ENCODE peak calls at places on chromosome X, in ten cellular contexts. M, E, S, H, C, L, Z, N, A and G are unnamed samples.

GRCh38 chrX:20267924-20268701 is 1.4 kb upstream of the RPS6KA3 start:
- DNase-seq in A (no peak), M (no peak), C (no peak), L (no peak), H (peak), E (no peak), N (no peak), Z (peak), S (peak), G (peak)

GRCh38 chrX:25344191-25344936 is 328.6 kb upstream of the ARX start:
- DNase-seq in N (peak), S (no peak), Z (no peak), H (no peak), E (no peak), C (no peak), A (peak), L (no peak), M (no peak), G (no peak)

GRCh38 chrX:12548746-12549145 is 242.5 kb upstream of the PRPS2 start:
- DNase-seq in M (no peak), A (no peak), E (no peak), N (no peak), H (no peak), L (no peak), Z (peak), S (no peak), C (peak), G (no peak)

GRCh38 chrX:143648705-143649104 is 12.8 kb upstream of the SLITRK4 start:
- DNase-seq in A (no peak), N (no peak), M (no peak), C (no peak), H (no peak), Z (no peak), L (no peak), E (no peak), S (no peak), G (peak)

GRCh38 chrX:153968754-153969124 is 2.9 kb downstream of the HCFC1 start:
- DNase-seq in H (no peak), S (no peak), C (no peak), L (no peak), A (peak), Z (peak), N (no peak), E (no peak), M (peak), G (no peak)

GRCh38 chrX:102672876-102673275 is 21.6 kb downstream of the GPRASP1 start:
- DNase-seq in Z (no peak), N (no peak), H (no peak), A (no peak), L (no peak), C (no peak), M (no peak), S (no peak), E (peak), G (no peak)

GRCh38 chrX:99271641-99272040 is 1138.4 kb downstream of the PCDH19 start:
- DNase-seq in M (no peak), E (no peak), Z (no peak), C (no peak), N (no peak), S (no peak), A (no peak), H (no peak), L (no peak), G (no peak)

GRCh38 chrX:2677764-2678163 is 13.3 kb upstream of the CD99 start:
- DNase-seq in L (peak), S (no peak), E (no peak), Z (no peak), M (no peak), H (no peak), N (no peak), A (no peak), C (peak), G (peak)

GRCh38 chrX:81174286-81174685 is 27.4 kb downstream of the HMGN5 start:
- DNase-seq in H (no peak), S (no peak), N (no peak), C (no peak), E (peak), Z (no peak), A (peak), M (no peak), L (no peak), G (no peak)

GRCh38 chrX:85024562-85024961 is 20.9 kb downstream of the APOOL start:
- DNase-seq in C (no peak), Z (no peak), E (no peak), N (no peak), A (no peak), S (no peak), M (no peak), H (no peak), L (no peak), G (no peak)

GRCh38 chrX:125210146-125210545 is 109.5 kb upstream of the TEX13C start:
- DNase-seq in A (no peak), Z (no peak), M (no peak), N (no peak), S (no peak), H (no peak), E (no peak), C (no peak), L (no peak), G (no peak)

GRCh38 chrX:148311544-148311943 is 188.9 kb upstream of the AFF2 start:
- DNase-seq in C (no peak), M (no peak), H (no peak), N (no peak), S (no peak), L (no peak), Z (no peak), A (no peak), E (no peak), G (no peak)